ENCODE peak calls at places on chromosomes 16 and 17, in five cellular contexts. One of them, this sample, is unnamed.

GRCh38 chr16:56238188-56238587 is 46.9 kb downstream of the GNAO1 start:
- DNase-seq in heart right ventricle: no peak
- DNase-seq in D721Med: no peak
- DNase-seq in AG04450: no peak
- DNase-seq in bronchial epithelial cell: no peak
- DNase-seq in this sample: no peak

GRCh38 chr16:1170076-1170418 is 17.1 kb downstream of the CACNA1H start:
- DNase-seq in bronchial epithelial cell: no peak
- DNase-seq in D721Med: no peak
- DNase-seq in heart right ventricle: no peak
- DNase-seq in AG04450: no peak
- DNase-seq in this sample: no peak

GRCh38 chr17:19883537-19884215 is 15.9 kb upstream of the ULK2 start:
- DNase-seq in D721Med: no peak
- DNase-seq in bronchial epithelial cell: no peak
- DNase-seq in heart right ventricle: no peak
- DNase-seq in AG04450: no peak
- DNase-seq in this sample: no peak

GRCh38 chr17:50474523-50474922 is 4.1 kb upstream of the RSAD1 start:
- DNase-seq in bronchial epithelial cell: no peak
- DNase-seq in AG04450: no peak
- DNase-seq in heart right ventricle: no peak
- DNase-seq in D721Med: no peak
- DNase-seq in this sample: no peak

GRCh38 chr16:79090966-79091365 is 509.6 kb downstream of the MAF start:
- DNase-seq in AG04450: no peak
- DNase-seq in heart right ventricle: no peak
- DNase-seq in bronchial epithelial cell: no peak
- DNase-seq in D721Med: no peak
- DNase-seq in this sample: no peak

GRCh38 chr17:82346342-82347300 is 12.4 kb upstream of the TEX19 start:
- DNase-seq in D721Med: no peak
- DNase-seq in heart right ventricle: no peak
- DNase-seq in AG04450: no peak
- DNase-seq in bronchial epithelial cell: no peak
- DNase-seq in this sample: no peak

GRCh38 chr17:37673386-37673785 is 30.1 kb upstream of the DDX52 start:
- DNase-seq in heart right ventricle: no peak
- DNase-seq in D721Med: no peak
- DNase-seq in bronchial epithelial cell: no peak
- DNase-seq in AG04450: no peak
- DNase-seq in this sample: no peak

GRCh38 chr16:68072038-68072695 is 13.0 kb upstream of the NFATC3 start:
- DNase-seq in bronchial epithelial cell: peak
- DNase-seq in AG04450: no peak
- DNase-seq in heart right ventricle: no peak
- DNase-seq in D721Med: no peak
- DNase-seq in this sample: no peak

GRCh38 chr17:55722742-55723487 is at the start of gene TMEM100:
- DNase-seq in D721Med: no peak
- DNase-seq in bronchial epithelial cell: no peak
- DNase-seq in heart right ventricle: no peak
- DNase-seq in AG04450: peak
- DNase-seq in this sample: no peak

GRCh38 chr16:14608604-14609003 is 21.5 kb downstream of the PARN start:
- DNase-seq in D721Med: no peak
- DNase-seq in AG04450: no peak
- DNase-seq in heart right ventricle: no peak
- DNase-seq in bronchial epithelial cell: no peak
- DNase-seq in this sample: no peak

GRCh38 chr17:40901981-40902862 is 17.2 kb upstream of the KRT20 start:
- DNase-seq in heart right ventricle: no peak
- DNase-seq in D721Med: no peak
- DNase-seq in AG04450: no peak
- DNase-seq in bronchial epithelial cell: peak
- DNase-seq in this sample: no peak

GRCh38 chr17:45953561-45953960 is 45.5 kb upstream of the STH start:
- DNase-seq in bronchial epithelial cell: no peak
- DNase-seq in heart right ventricle: no peak
- DNase-seq in AG04450: no peak
- DNase-seq in D721Med: no peak
- DNase-seq in this sample: no peak

GRCh38 chr16:63841271-63841670 is 1280.6 kb downstream of the CDH11 start:
- DNase-seq in heart right ventricle: no peak
- DNase-seq in bronchial epithelial cell: no peak
- DNase-seq in D721Med: no peak
- DNase-seq in AG04450: no peak
- DNase-seq in this sample: no peak

GRCh38 chr17:266701-267656 is 85.5 kb upstream of the DOC2B start:
- DNase-seq in heart right ventricle: peak
- DNase-seq in bronchial epithelial cell: no peak
- DNase-seq in D721Med: no peak
- DNase-seq in AG04450: no peak
- DNase-seq in this sample: no peak

GRCh38 chr17:71764507-71764906 is 356.3 kb upstream of the SOX9 start:
- DNase-seq in AG04450: no peak
- DNase-seq in heart right ventricle: no peak
- DNase-seq in D721Med: no peak
- DNase-seq in bronchial epithelial cell: no peak
- DNase-seq in this sample: peak
- TF ChIP-seq CTCF in AG04450: peak
- TF ChIP-seq CTCF in heart right ventricle: no peak
- TF ChIP-seq CTCF in D721Med: peak
- TF ChIP-seq CTCF in bronchial epithelial cell: peak
- TF ChIP-seq CTCF in this sample: peak

GRCh38 chr16:81564368-81565060 is 119.9 kb downstream of the CMIP start:
- DNase-seq in AG04450: no peak
- DNase-seq in heart right ventricle: no peak
- DNase-seq in D721Med: no peak
- DNase-seq in bronchial epithelial cell: no peak
- DNase-seq in this sample: no peak

GRCh38 chr16:81567987-81568748 is 123.6 kb downstream of the CMIP start:
- DNase-seq in heart right ventricle: peak
- DNase-seq in D721Med: no peak
- DNase-seq in AG04450: no peak
- DNase-seq in bronchial epithelial cell: peak
- DNase-seq in this sample: no peak

GRCh38 chr16:81565633-81566032 is 121.0 kb downstream of the CMIP start:
- DNase-seq in D721Med: no peak
- DNase-seq in heart right ventricle: no peak
- DNase-seq in AG04450: no peak
- DNase-seq in bronchial epithelial cell: no peak
- DNase-seq in this sample: no peak

GRCh38 chr16:81567087-81567486 is 122.5 kb downstream of the CMIP start:
- DNase-seq in bronchial epithelial cell: no peak
- DNase-seq in D721Med: no peak
- DNase-seq in AG04450: no peak
- DNase-seq in heart right ventricle: no peak
- DNase-seq in this sample: no peak

DNA sequence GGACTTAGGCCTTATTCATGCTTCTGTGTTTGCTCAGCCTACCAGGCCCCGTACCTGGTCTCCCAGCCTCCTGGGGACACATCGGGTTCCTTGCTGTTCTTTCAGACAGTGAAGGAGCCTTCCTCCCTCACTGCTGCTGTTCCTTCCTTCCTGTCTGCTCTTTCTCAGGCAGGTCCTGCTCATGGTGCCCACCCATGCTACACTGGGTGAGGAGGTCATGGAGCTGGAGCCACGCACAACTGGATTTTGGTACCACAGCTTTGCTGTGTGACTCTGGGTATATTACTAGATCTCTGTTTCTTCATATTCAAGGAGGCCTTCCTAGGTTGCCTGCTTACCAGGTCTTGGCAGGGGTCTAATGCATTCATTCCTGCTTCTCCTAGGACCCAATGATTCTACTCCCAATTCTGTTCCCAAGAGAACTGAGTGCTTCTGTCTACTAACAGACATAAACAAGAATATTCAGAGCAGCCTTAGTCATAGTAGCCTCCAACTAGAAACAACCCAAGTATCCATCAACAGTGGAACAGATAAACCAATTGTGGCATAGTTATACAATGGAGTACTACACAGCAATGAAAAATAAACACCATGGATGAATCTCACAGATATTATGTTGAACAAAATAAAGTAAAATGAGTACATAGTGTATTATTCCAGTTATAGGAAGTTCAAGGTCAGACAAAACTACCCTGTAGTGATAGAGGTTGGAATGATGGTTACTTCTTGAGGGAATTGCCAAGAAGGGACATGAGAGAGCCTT is 121.8 kb downstream of the CMIP start:
- DNase-seq in bronchial epithelial cell: no peak
- DNase-seq in heart right ventricle: no peak
- DNase-seq in D721Med: no peak
- DNase-seq in AG04450: no peak
- DNase-seq in this sample: no peak
- TF ChIP-seq CTCF in bronchial epithelial cell: no peak
- TF ChIP-seq CTCF in heart right ventricle: no peak
- TF ChIP-seq CTCF in D721Med: no peak
- TF ChIP-seq CTCF in AG04450: no peak
- TF ChIP-seq CTCF in this sample: no peak

GRCh38 chr16:46690281-46691178 is 1.1 kb downstream of the ORC6 start:
- DNase-seq in bronchial epithelial cell: no peak
- DNase-seq in D721Med: no peak
- DNase-seq in AG04450: no peak
- DNase-seq in heart right ventricle: no peak
- DNase-seq in this sample: no peak
- TF ChIP-seq CTCF in bronchial epithelial cell: no peak
- TF ChIP-seq CTCF in D721Med: no peak
- TF ChIP-seq CTCF in AG04450: no peak
- TF ChIP-seq CTCF in heart right ventricle: no peak
- TF ChIP-seq CTCF in this sample: peak

GRCh38 chr16:54936979-54937672 is 6.5 kb downstream of the IRX5 start:
- DNase-seq in heart right ventricle: peak
- DNase-seq in bronchial epithelial cell: peak
- DNase-seq in D721Med: no peak
- DNase-seq in AG04450: no peak
- DNase-seq in this sample: peak
- TF ChIP-seq CTCF in heart right ventricle: peak
- TF ChIP-seq CTCF in bronchial epithelial cell: peak
- TF ChIP-seq CTCF in D721Med: peak
- TF ChIP-seq CTCF in AG04450: peak
- TF ChIP-seq CTCF in this sample: peak

GRCh38 chr16:4090476-4090875 is 25.8 kb downstream of the ADCY9 start:
- DNase-seq in heart right ventricle: peak
- DNase-seq in AG04450: no peak
- DNase-seq in bronchial epithelial cell: no peak
- DNase-seq in D721Med: no peak
- DNase-seq in this sample: no peak

GRCh38 chr16:4091638-4092037 is 24.6 kb downstream of the ADCY9 start:
- DNase-seq in bronchial epithelial cell: peak
- DNase-seq in heart right ventricle: no peak
- DNase-seq in D721Med: no peak
- DNase-seq in AG04450: no peak
- DNase-seq in this sample: no peak

GRCh38 chr16:4093495-4094137 is 22.6 kb downstream of the ADCY9 start:
- DNase-seq in AG04450: no peak
- DNase-seq in D721Med: no peak
- DNase-seq in bronchial epithelial cell: no peak
- DNase-seq in heart right ventricle: peak
- DNase-seq in this sample: no peak

GRCh38 chr16:4094138-4094773 is 22.0 kb downstream of the ADCY9 start:
- DNase-seq in bronchial epithelial cell: no peak
- DNase-seq in AG04450: no peak
- DNase-seq in D721Med: no peak
- DNase-seq in heart right ventricle: no peak
- DNase-seq in this sample: no peak

GRCh38 chr16:4092547-4093265 is 23.5 kb downstream of the ADCY9 start:
- DNase-seq in heart right ventricle: no peak
- DNase-seq in D721Med: no peak
- DNase-seq in bronchial epithelial cell: no peak
- DNase-seq in AG04450: no peak
- DNase-seq in this sample: no peak
- TF ChIP-seq CTCF in heart right ventricle: no peak
- TF ChIP-seq CTCF in D721Med: no peak
- TF ChIP-seq CTCF in bronchial epithelial cell: no peak
- TF ChIP-seq CTCF in AG04450: no peak
- TF ChIP-seq CTCF in this sample: no peak

GRCh38 chr17:66301864-66302741 is at the start of gene PRKCA:
- DNase-seq in bronchial epithelial cell: peak
- DNase-seq in AG04450: no peak
- DNase-seq in heart right ventricle: peak
- DNase-seq in D721Med: peak
- DNase-seq in this sample: peak

GRCh38 chr17:66306413-66306812 is 4.0 kb downstream of the PRKCA start:
- DNase-seq in AG04450: no peak
- DNase-seq in bronchial epithelial cell: peak
- DNase-seq in heart right ventricle: no peak
- DNase-seq in D721Med: no peak
- DNase-seq in this sample: no peak

GRCh38 chr17:66302761-66303626 is 581 bp downstream of the PRKCA start:
- DNase-seq in heart right ventricle: peak
- DNase-seq in AG04450: no peak
- DNase-seq in bronchial epithelial cell: peak
- DNase-seq in D721Med: no peak
- DNase-seq in this sample: peak

GRCh38 chr17:66307257-66307656 is 4.8 kb downstream of the PRKCA start:
- DNase-seq in heart right ventricle: no peak
- DNase-seq in AG04450: no peak
- DNase-seq in bronchial epithelial cell: no peak
- DNase-seq in D721Med: no peak
- DNase-seq in this sample: no peak

DNA sequence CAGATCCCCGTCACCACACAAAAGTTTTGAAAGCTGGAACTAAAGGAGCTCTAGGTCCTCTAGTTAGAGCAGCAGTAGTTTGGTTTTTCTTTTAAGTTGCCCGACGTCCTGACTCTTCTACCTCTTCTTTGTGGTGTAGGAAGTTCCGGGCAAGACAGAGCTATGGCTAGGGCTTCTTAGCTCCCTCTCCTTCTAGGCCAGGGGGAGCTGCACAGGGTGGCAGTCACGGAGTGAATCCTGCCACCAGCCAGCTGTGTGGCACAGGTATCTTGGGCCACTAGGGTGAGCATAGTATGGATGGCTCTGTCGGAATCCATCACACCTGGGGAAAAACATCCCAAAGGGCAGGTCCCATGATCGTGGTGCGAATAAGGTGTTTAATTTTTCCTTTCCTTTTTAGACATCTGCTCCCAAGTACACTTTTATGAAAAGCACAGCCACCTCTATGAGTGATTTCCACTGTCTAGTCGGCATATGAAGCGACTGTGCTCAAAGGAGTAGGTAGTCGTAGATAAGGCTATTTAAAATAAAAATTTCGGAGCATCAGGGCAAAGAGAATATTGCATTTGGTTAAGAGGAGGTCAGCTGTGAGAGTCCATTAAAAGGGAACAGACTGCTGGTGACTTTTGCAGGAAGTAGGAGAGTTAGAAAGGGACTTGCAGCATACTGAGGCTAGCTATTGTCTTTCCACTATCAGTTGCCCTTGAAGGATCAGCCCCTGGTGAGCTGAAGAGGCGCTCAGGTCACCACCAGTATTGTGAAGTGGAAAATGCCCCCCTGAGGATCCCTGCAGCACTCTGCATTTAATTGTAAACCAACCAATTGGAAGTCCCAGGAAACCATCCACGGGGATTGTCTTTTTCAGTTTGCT is 2.1 kb downstream of the PRKCA start:
- DNase-seq in D721Med: no peak
- DNase-seq in AG04450: no peak
- DNase-seq in bronchial epithelial cell: no peak
- DNase-seq in heart right ventricle: no peak
- DNase-seq in this sample: no peak
- TF ChIP-seq CTCF in D721Med: no peak
- TF ChIP-seq CTCF in AG04450: peak
- TF ChIP-seq CTCF in bronchial epithelial cell: peak
- TF ChIP-seq CTCF in heart right ventricle: no peak
- TF ChIP-seq CTCF in this sample: no peak

This sample was measured in neural crest cell.